ENCODE peak calls at places on chromosomes 6 and 20, in five cellular contexts. M, C, T, P and J are unnamed samples.
A peak's percentile ranks its signal among the peaks of the same experiment; 100 is the strongest.

GRCh38 chr6:78300885-78301284 is 566.5 kb upstream of the IRAK1BP1 start:
- DNase-seq in M (no peak), C (no peak), T (no peak), P (no peak), J (no peak)

GRCh38 chr20:60984666-60985065 is 267.4 kb upstream of the CDH4 start:
- DNase-seq in P (no peak), T (no peak), M (no peak), C (no peak), J (no peak)

GRCh38 chr6:48641544-48641943 is 530.5 kb upstream of the PTCHD4 start:
- DNase-seq in M (no peak), T (no peak), P (no peak), C (peak; percentile 33), J (peak; percentile 10)

GRCh38 chr6:16681260-16681873 is 79.9 kb downstream of the ATXN1 start:
- DNase-seq in T (peak; percentile 89), C (peak; percentile 97), M (peak; percentile 74), P (no peak), J (peak; percentile 97)

GRCh38 chr20:20702330-20703245 is 9.9 kb downstream of the RALGAPA2 start:
- DNase-seq in P (no peak), T (no peak), C (no peak), M (no peak), J (no peak)

GRCh38 chr6:133352046-133352445 is 110.9 kb downstream of the EYA4 start:
- DNase-seq in M (peak; percentile 12), C (peak; percentile 26), P (no peak), T (no peak), J (no peak)

GRCh38 chr6:96907498-96907897 is 9.8 kb upstream of the NDUFAF4 start:
- DNase-seq in T (no peak), P (no peak), M (no peak), C (peak; percentile 32), J (no peak)

GRCh38 chr6:74657033-74657432 is 548.8 kb downstream of the COL12A1 start:
- DNase-seq in C (no peak), T (peak; percentile 98), P (no peak), M (no peak), J (no peak)

GRCh38 chr6:31814677-31815024 is 432 bp downstream of the HSPA1L start:
- DNase-seq in T (peak; percentile 98), M (peak; percentile 96), C (peak; percentile 98), P (peak; percentile 98), J (peak; percentile 99)

GRCh38 chr6:3139090-3139903 is 18.0 kb downstream of the TUBB2A start:
- DNase-seq in M (peak; percentile 36), P (peak; percentile 50), C (peak; percentile 80), T (peak; percentile 76), J (peak; percentile 84)

GRCh38 chr20:38842558-38842981 is 37.1 kb downstream of the PPP1R16B start:
- DNase-seq in T (no peak), M (no peak), C (no peak), P (no peak), J (no peak)

GRCh38 chr6:141097471-141097870 is 1035.3 kb upstream of the GJE1 start:
- DNase-seq in M (no peak), C (peak; percentile 32), T (peak; percentile 37), P (no peak), J (peak; percentile 8)

GRCh38 chr6:89131599-89131998 is 13.7 kb upstream of the SRSF12 start:
- DNase-seq in P (no peak), M (no peak), T (no peak), C (no peak), J (no peak)

GRCh38 chr6:105428342-105428957 is 25.6 kb upstream of the PREP start:
- DNase-seq in C (peak; percentile 69), T (peak; percentile 73), P (no peak), M (no peak), J (peak; percentile 87)

GRCh38 chr6:14734052-14734415 is 511.8 kb upstream of the JARID2 start:
- DNase-seq in M (no peak), T (no peak), P (no peak), C (no peak), J (no peak)

GRCh38 chr20:61444637-61445036 is 192.6 kb downstream of the CDH4 start:
- DNase-seq in T (no peak), P (no peak), M (no peak), C (no peak), J (no peak)

GRCh38 chr20:63622096-63622495 is 4.8 kb downstream of the GMEB2 start:
- DNase-seq in M (no peak), C (no peak), P (no peak), T (no peak), J (no peak)

GRCh38 chr6:150079604-150080003 is 10.7 kb upstream of the ULBP3 start:
- DNase-seq in M (no peak), C (no peak), P (no peak), T (no peak), J (no peak)

GRCh38 chr6:116011520-116011919 is 49.2 kb downstream of the FRK start:
- DNase-seq in M (no peak), C (no peak), P (no peak), T (no peak), J (no peak)

GRCh38 chr6:53134601-53135235 is 13.9 kb downstream of the GCM1 start:
- DNase-seq in C (no peak), M (no peak), P (no peak), T (no peak), J (no peak)

GRCh38 chr6:140915001-140915950 is 1217.4 kb upstream of the GJE1 start:
- DNase-seq in M (no peak), T (peak; percentile 5), C (no peak), P (no peak), J (no peak)

GRCh38 chr6:33827546-33828451 is 24.0 kb upstream of the MLN start:
- DNase-seq in M (no peak), P (no peak), C (no peak), T (peak; percentile 44), J (peak; percentile 36)

GRCh38 chr6:111263837-111264236 is 176.5 kb downstream of the SLC16A10 start:
- DNase-seq in T (peak; percentile 64), C (peak; percentile 65), M (no peak), P (no peak), J (peak; percentile 70)

GRCh38 chr6:1088441-1089001 is 223.4 kb upstream of the FOXQ1 start:
- DNase-seq in M (no peak), P (no peak), T (no peak), C (no peak), J (no peak)

GRCh38 chr6:9890893-9891292 is 524.0 kb downstream of the TFAP2A start:
- DNase-seq in T (no peak), M (no peak), C (no peak), P (no peak), J (no peak)

GRCh38 chr6:148514091-148514850 is 171.6 kb downstream of the SASH1 start:
- DNase-seq in M (no peak), T (peak; percentile 49), P (no peak), C (no peak), J (no peak)
- H3K4me3 ChIP-seq in M (no peak overlapping the region), T (peak overlapping the region; percentile 54), P (no peak overlapping the region), C (no peak overlapping the region), J (no peak overlapping the region)

DNA sequence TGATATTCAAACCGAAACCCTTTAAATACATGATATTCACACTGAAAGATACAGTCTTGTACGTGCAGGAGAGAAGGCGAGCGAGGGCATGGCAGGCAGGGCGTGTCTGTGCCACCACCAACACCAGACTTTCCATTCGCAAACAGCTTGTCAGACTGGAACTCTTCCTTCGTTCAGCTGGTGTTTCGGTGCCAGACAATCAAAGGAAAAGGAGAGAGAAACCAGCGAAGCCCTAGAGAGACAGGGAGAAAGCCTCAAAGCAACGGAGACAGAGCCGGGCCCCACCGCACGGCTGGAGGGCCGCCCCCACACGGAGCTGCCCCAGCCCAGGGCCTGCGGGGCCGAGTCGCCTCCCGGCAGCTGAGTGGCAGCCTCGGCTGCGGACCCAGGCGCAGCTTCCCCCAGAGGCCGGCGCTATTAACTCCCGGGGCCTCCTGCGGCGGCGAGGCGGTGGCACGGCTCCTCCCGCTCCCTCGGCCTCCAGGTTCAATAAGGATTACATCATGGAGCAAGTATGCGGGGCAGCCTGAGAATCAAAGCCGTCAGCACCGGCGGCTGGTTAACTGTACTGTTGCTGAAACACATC is 32.1 kb upstream of the NR2E1 start:
- DNase-seq in T (peak; percentile 68), P (peak; percentile 46), M (peak; percentile 72), C (peak; percentile 56), J (peak; percentile 72)
- TF ChIP-seq CTCF in T (no peak), P (peak; percentile 18), M (no peak), C (no peak), J (no peak)

GRCh38 chr6:27216874-27217273 is 30.6 kb upstream of the PRSS16 start:
- DNase-seq in T (no peak), M (no peak), P (no peak), C (no peak), J (no peak)

GRCh38 chr6:27209167-27209566 is 38.3 kb upstream of the PRSS16 start:
- DNase-seq in M (no peak), P (no peak), T (no peak), C (no peak), J (no peak)

GRCh38 chr6:27209659-27210269 is 37.7 kb upstream of the PRSS16 start:
- DNase-seq in T (no peak), C (no peak), P (no peak), M (peak; percentile 67), J (no peak)

GRCh38 chr6:27214126-27214601 is 33.3 kb upstream of the PRSS16 start:
- DNase-seq in T (no peak), P (no peak), M (peak; percentile 58), C (no peak), J (no peak)

GRCh38 chr6:27213544-27214125 is 33.9 kb upstream of the PRSS16 start:
- DNase-seq in C (peak; percentile 15), M (peak; percentile 83), T (no peak), P (no peak), J (no peak)
- H3K4me3 ChIP-seq in C (no peak overlapping the region), M (peak overlapping the region; percentile 91), T (no peak overlapping the region), P (no peak overlapping the region), J (peak overlapping the region; percentile 62)

DNA sequence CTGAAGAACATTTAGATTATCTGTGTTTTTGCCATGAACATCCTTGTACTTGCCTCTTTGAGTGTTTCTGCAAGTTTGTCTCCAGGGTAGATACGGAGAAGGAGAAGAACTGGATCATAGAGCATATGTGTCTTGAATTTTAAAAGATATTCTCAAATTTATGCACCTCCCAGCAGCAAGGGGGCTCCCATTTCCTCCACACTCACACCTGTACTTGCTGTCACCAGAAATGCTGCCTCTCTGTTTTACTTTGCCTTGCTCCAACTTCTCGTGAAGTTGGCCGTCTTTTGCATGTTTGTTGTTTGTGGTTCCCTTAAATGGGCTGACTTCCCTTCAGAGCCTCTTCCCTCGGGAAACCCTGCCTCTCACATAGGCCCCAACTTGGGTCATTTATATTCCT is 171.0 kb downstream of the TFAP2C start:
- DNase-seq in P (no peak), M (no peak), C (no peak), T (no peak), J (no peak)
- TF ChIP-seq CTCF in P (no peak), M (no peak), C (no peak), T (no peak), J (no peak)

DNA sequence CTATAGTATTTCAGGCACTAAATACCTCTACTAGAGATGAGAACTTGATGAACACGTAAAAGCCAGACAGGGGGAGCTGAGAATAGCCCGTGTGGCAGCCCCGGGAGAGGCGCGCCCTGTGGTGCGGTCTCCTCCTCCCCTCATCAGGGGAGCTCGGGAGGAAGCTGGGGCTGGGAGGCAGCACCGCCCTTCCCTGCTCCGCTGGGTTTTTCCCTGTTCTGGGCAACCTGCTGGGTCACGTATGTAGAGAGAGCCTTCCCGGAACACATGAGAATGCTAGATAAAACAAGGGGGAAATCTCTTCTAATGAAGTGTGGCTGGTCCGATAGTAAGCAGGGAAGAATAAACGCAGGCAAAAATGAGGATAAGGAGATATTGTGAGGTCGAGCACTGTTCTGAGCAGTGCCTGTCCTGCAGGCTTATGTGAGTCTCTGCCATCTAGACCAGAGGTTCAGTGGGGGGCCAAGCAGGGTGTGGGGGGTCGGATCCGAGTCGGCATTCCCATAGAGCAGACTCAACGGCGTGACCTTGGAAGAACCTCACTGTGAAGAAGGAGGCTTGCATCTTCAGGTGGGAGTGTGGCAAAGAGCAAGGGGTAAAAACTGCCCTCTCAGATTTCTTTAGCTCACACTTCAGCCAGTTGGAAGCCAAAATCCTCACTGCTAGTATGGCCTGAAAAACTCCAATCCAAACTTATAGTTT is 13.4 kb upstream of the RPS6KA2 start:
- DNase-seq in C (no peak), T (no peak), P (peak; percentile 44), M (no peak), J (no peak)
- H3K4me3 ChIP-seq in C (peak overlapping the region; percentile 32), T (no peak overlapping the region), P (no peak overlapping the region), M (no peak overlapping the region), J (no peak overlapping the region)